ENCODE peak calls at places on chromosome 16, in four cellular contexts. O is thyroid gland; W is neural progenitor cell; F is naive thymus-derived CD4-positive, alpha-beta T cell. S is an unnamed sample.

GRCh38 chr16:10940501-10941079 is 1.7 kb downstream of the DEXI start:
- DNase-seq in O (peak; percentile 47), W (no peak), F (no peak), S (no peak)

GRCh38 chr16:4315185-4316102 is at the start of gene GLIS2:
- DNase-seq in O (peak; percentile 83), W (peak; percentile 94), F (no peak), S (peak; percentile 72)

GRCh38 chr16:86665929-86666328 is 87.6 kb downstream of the FOXL1 start:
- DNase-seq in O (no peak), W (no peak), F (no peak), S (no peak)

GRCh38 chr16:70331588-70332358 is 14.9 kb upstream of the DDX19A start:
- DNase-seq in O (no peak), W (peak; percentile 18), F (no peak), S (peak; percentile 23)

GRCh38 chr16:69918241-69918640 is 32.9 kb upstream of the CLEC18A start:
- DNase-seq in O (no peak), W (no peak), F (no peak), S (no peak)

GRCh38 chr16:73231969-73232554 is 184.1 kb upstream of the ZFHX3 start:
- DNase-seq in O (no peak), W (no peak), F (no peak), S (no peak)

GRCh38 chr16:86566966-86567700 is 504 bp downstream of the FOXC2 start:
- DNase-seq in O (no peak), W (peak; percentile 82), F (no peak), S (no peak)

GRCh38 chr16:56912746-56913703 is 18.9 kb upstream of the HERPUD1 start:
- DNase-seq in O (no peak), W (no peak), F (no peak), S (no peak)

GRCh38 chr16:4410335-4411075 is 5.9 kb downstream of the CORO7 start:
- DNase-seq in O (no peak), W (no peak), F (no peak), S (peak; percentile 87)

GRCh38 chr16:85751665-85752501 is 987 bp upstream of the C16orf74 start:
- DNase-seq in O (no peak), W (no peak), F (no peak), S (no peak)

GRCh38 chr16:80883159-80883642 is 78.8 kb upstream of the CDYL2 start:
- DNase-seq in O (no peak), W (no peak), F (no peak), S (no peak)

GRCh38 chr16:75614247-75614897 is 8.7 kb downstream of the ADAT1 start:
- DNase-seq in O (no peak), W (no peak), F (no peak), S (no peak)

GRCh38 chr16:57649443-57649751 is 18.7 kb upstream of the ADGRG3 start:
- DNase-seq in O (no peak), W (no peak), F (no peak), S (no peak)

GRCh38 chr16:48810803-48811453 is 200.9 kb upstream of the N4BP1 start:
- DNase-seq in O (no peak), W (peak; percentile 61), F (no peak), S (no peak)

GRCh38 chr16:71737501-71737900 is 13.0 kb upstream of the PHLPP2 start:
- DNase-seq in O (no peak), W (no peak), F (no peak), S (no peak)

GRCh38 chr16:23491490-23492391 is 18.6 kb downstream of the GGA2 start:
- DNase-seq in O (peak; percentile 92), W (no peak), F (no peak), S (peak; percentile 56)

GRCh38 chr16:9090101-9090959 is 1.1 kb upstream of the HAPSTR1 start:
- DNase-seq in O (peak; percentile 29), W (peak; percentile 80), F (peak; percentile 27), S (no peak)

GRCh38 chr16:77816293-77816692 is 27.9 kb downstream of the VAT1L start:
- DNase-seq in O (peak; percentile 43), W (no peak), F (no peak), S (no peak)

GRCh38 chr16:71855937-71856662 is 10.3 kb downstream of the ATXN1L start:
- DNase-seq in O (no peak), W (no peak), F (no peak), S (no peak)

GRCh38 chr16:7524419-7524818 is 191.8 kb downstream of the RBFOX1 start:
- DNase-seq in O (no peak), W (no peak), F (no peak), S (no peak)

GRCh38 chr16:87160218-87160617 is 157.0 kb downstream of the C16orf95 start:
- DNase-seq in O (no peak), W (no peak), F (no peak), S (no peak)

GRCh38 chr16:25051446-25052160 is 36.4 kb upstream of the ARHGAP17 start:
- DNase-seq in O (no peak), W (no peak), F (no peak), S (no peak)
- H3K4me3 ChIP-seq in O (no peak overlapping the region), W (no peak overlapping the region), F (peak overlapping the region; percentile 25), S (no peak overlapping the region)

GRCh38 chr16:2028620-2029220 is 2.0 kb downstream of the NHERF2 start:
- DNase-seq in O (no peak), W (no peak), F (no peak), S (no peak)

GRCh38 chr16:2028146-2028545 is 1.4 kb downstream of the NHERF2 start:
- DNase-seq in O (no peak), W (no peak), F (no peak), S (no peak)

GRCh38 chr16:2025878-2026460 is 733 bp upstream of the NHERF2 start:
- DNase-seq in O (no peak), W (no peak), F (no peak), S (no peak)

GRCh38 chr16:2026461-2027023 is at the start of gene NHERF2:
- DNase-seq in O (peak; percentile 46), W (peak; percentile 74), F (no peak), S (no peak)

DNA sequence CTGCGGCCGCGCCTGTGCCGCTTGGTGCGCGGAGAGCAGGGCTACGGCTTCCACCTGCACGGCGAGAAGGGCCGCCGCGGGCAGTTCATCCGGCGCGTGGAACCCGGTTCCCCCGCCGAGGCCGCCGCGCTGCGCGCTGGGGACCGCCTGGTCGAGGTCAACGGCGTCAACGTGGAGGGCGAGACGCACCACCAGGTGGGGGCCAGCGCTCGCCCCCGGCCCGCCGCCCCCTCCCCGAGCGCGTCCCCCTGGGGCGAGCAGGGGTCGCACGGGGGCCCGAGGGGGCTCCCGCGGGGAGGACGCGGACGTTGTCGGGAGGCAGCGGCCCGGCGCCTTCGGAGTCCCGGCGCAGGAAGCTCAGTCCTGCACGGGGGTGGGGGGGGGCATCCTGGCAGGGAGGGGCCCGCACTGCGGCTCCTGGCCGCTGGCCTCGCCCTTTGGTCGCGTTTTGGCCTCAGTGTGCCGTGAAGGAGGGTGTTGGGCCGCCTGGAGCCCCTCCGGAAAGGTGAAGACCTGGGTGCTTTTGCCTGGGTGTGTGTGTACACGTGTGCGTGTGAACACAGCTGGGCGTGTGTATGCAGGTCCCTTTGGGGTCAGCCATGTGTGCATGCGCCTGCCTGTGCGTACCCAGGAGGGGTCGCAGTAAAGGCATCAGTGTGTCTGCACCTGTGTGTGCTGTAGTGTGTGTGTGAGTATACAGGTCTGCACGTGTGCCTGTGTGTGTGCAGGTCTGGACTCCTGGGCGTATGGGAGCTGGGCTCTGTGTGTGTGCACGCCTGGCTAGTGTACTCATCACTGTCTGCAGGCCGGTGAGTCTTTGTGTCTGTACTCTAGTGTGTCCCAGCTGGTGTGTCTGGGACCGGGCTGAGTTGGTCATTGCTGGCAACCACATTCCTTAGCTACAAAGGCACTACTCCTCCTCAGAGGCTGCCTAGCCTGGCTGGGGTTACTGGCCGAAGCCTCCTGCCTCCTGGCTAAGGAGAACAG is 615 bp downstream of the NHERF2 start:
- DNase-seq in O (peak; percentile 34), W (peak; percentile 48), F (no peak), S (no peak)
- H3K4me1 ChIP-seq in O (peaks cover 43% of the 10 kb centered on the region), W (peaks cover 10% of the 10 kb centered on the region), F (peaks cover 20% of the 10 kb centered on the region), S (peaks cover 36% of the 10 kb centered on the region)

DNA sequence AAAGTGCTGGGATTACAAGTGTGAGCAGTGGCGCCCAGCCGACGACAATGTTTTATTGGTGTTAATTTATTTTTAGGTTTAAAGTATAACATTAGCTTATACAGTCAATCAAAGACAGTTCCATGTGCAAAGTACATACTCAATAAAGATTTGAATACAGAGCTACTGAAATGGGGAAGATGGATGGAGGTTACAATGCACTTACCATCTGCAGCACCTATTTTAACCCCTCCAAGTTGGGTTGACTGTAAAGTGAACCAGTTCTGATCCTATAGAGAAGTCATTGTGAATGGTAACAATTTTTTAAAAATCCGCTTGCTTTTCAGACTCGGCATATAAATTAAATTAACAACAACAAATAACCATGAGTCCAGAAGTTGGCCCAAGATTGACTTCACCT is 679 bp upstream of the PSKH1 start:
- DNase-seq in O (no peak), W (no peak), F (no peak), S (no peak)
- H3K4me3 ChIP-seq in O (no peak overlapping the region), W (peak overlapping the region; percentile 99), F (peak overlapping the region; percentile 54), S (peak overlapping the region; percentile 100)

DNA sequence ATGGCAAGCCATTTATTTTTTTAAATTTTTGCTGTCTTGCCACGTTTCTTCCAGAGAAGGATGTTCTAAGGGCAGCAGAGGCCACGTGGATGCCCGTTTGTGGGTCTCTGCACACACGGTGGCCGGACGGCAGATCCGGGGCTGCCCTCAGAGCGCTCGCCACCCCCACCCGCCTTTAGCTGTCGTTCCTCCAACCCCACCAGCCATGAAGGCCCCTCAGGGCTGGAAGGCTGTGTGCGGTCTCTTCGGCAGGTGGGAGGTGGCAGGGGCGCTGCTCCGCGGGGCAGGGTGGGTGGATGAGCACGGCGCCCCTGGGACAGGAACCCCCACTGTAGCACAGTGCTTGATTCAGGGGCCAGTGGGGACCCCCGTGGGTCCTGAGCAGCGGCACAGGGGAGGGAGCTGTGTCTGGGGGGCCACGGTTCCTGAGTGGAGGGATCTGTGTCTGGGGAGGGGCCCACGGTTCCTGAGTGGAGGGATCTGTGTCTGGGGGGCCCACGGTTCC is 49.7 kb downstream of the ZFPM1 start:
- DNase-seq in O (no peak), W (no peak), F (no peak), S (no peak)
- H3K4me1 ChIP-seq in O (no peaks in the 10 kb centered on the region), W (no peaks in the 10 kb centered on the region), F (peaks cover 3% of the 10 kb centered on the region), S (no peaks in the 10 kb centered on the region)